ENCODE peak calls at places on chromosomes 5 and 9, in four cellular contexts. One of them, this sample, is unnamed.

GRCh38 chr5:180127682-180128670 is 56.4 kb upstream of the RNF130 start:
- DNase-seq in EL: no peak
- DNase-seq in keratinocyte: no peak
- DNase-seq in NCI-H526: no peak
- DNase-seq in this sample: no peak

GRCh38 chr9:84419203-84419602 is 78.6 kb upstream of the SLC28A3 start:
- DNase-seq in EL: peak; percentile 11
- DNase-seq in NCI-H526: no peak
- DNase-seq in keratinocyte: no peak
- DNase-seq in this sample: no peak

GRCh38 chr5:142800776-142801494 is 30.8 kb downstream of the ARHGAP26 start:
- DNase-seq in NCI-H526: no peak
- DNase-seq in EL: no peak
- DNase-seq in keratinocyte: no peak
- DNase-seq in this sample: no peak

GRCh38 chr5:172765766-172766286 is 5.2 kb downstream of the DUSP1 start:
- DNase-seq in EL: no peak
- DNase-seq in NCI-H526: no peak
- DNase-seq in keratinocyte: no peak
- DNase-seq in this sample: no peak

GRCh38 chr9:127585161-127585750 is 26.8 kb upstream of the STXBP1 start:
- DNase-seq in keratinocyte: no peak
- DNase-seq in NCI-H526: no peak
- DNase-seq in EL: no peak
- DNase-seq in this sample: no peak

GRCh38 chr5:1479581-1480188 is 34.4 kb upstream of the SLC6A3 start:
- DNase-seq in NCI-H526: no peak
- DNase-seq in keratinocyte: no peak
- DNase-seq in EL: no peak
- DNase-seq in this sample: no peak

GRCh38 chr5:174418809-174419522 is 305.4 kb upstream of the MSX2 start:
- DNase-seq in keratinocyte: no peak
- DNase-seq in NCI-H526: peak; percentile 46
- DNase-seq in EL: no peak
- DNase-seq in this sample: no peak

GRCh38 chr5:171874210-171874609 is 88.6 kb downstream of the SMIM23 start:
- DNase-seq in EL: peak; percentile 27
- DNase-seq in NCI-H526: no peak
- DNase-seq in keratinocyte: no peak
- DNase-seq in this sample: no peak

GRCh38 chr5:139100825-139101224 is 97.3 kb downstream of the SIL1 start:
- DNase-seq in keratinocyte: no peak
- DNase-seq in EL: peak; percentile 64
- DNase-seq in NCI-H526: no peak
- DNase-seq in this sample: peak; percentile 19

GRCh38 chr5:37112383-37112991 is 136.7 kb downstream of the CPLANE1 start:
- DNase-seq in keratinocyte: no peak
- DNase-seq in NCI-H526: no peak
- DNase-seq in EL: no peak
- DNase-seq in this sample: no peak

GRCh38 chr9:122844137-122844536 is 15.7 kb upstream of the PDCL start:
- DNase-seq in NCI-H526: no peak
- DNase-seq in keratinocyte: no peak
- DNase-seq in EL: no peak
- DNase-seq in this sample: no peak

This sample was measured in kidney epithelial cell.